ENCODE peak calls at places on chromosomes 16 and 17, in ten cellular contexts. Q is left lung; M is activated CD8-positive, alpha-beta memory T cell treated with anti-CD3 and anti-CD28 coated beads for 48 hours; B is stimulated activated CD8-positive, alpha-beta memory T cell treated with anti-CD3 and anti-CD28 coated beads, Interleukin-12 subunit alpha, Interleukin-12 subunit beta, amount 100 ng/mL, for 4 hours; I is activated T-cell treated with anti-CD3 and anti-CD28 coated beads for 4 hours; K is SW480; D is BE2C; F is nephron progenitor cell; V is OCI-M1; G is posterior vena cava. L is an unnamed sample.

GRCh38 chr17:60659156-60659555 is 18.5 kb upstream of the BCAS3 start:
- DNase-seq in Q (no peak), M (no peak), B (no peak), I (no peak), K (no peak), D (no peak), F (no peak), V (no peak), G (no peak), L (no peak)

GRCh38 chr16:84885024-84885910 is 65.5 kb downstream of the CRISPLD2 start:
- DNase-seq in Q (no peak), M (no peak), B (no peak), I (no peak), K (no peak), D (no peak), F (no peak), V (no peak), G (no peak), L (no peak)

GRCh38 chr17:31580331-31581021 is 189.0 kb downstream of the RAB11FIP4 start:
- DNase-seq in Q (peak; percentile 90), M (no peak), B (no peak), I (no peak), K (peak; percentile 47), D (no peak), F (no peak), V (no peak), G (peak; percentile 85), L (no peak)

GRCh38 chr17:69511244-69511643 is 96.7 kb downstream of the MAP2K6 start:
- DNase-seq in Q (no peak), M (no peak), B (no peak), I (no peak), K (no peak), D (no peak), F (no peak), V (no peak), G (no peak), L (no peak)

GRCh38 chr17:19305261-19305660 is 57.3 kb downstream of the B9D1 start:
- DNase-seq in Q (no peak), M (no peak), B (no peak), I (no peak), K (no peak), D (no peak), F (no peak), V (peak; percentile 75), G (peak; percentile 26), L (no peak)

GRCh38 chr17:78899361-78900260 is 3.4 kb downstream of the CEP295NL start:
- DNase-seq in Q (peak; percentile 82), M (no peak), B (no peak), I (no peak), K (no peak), D (peak; percentile 76), F (no peak), V (no peak), G (no peak), L (no peak)

GRCh38 chr17:44257815-44258750 is 9.9 kb downstream of the SLC4A1 start:
- DNase-seq in Q (no peak), M (no peak), B (no peak), I (no peak), K (no peak), D (peak; percentile 55), F (no peak), V (no peak), G (no peak), L (no peak)

GRCh38 chr16:68079616-68080344 is 5.4 kb upstream of the NFATC3 start:
- DNase-seq in Q (peak; percentile 87), M (peak; percentile 71), B (peak; percentile 64), I (peak; percentile 66), K (peak; percentile 72), D (no peak), F (peak; percentile 62), V (peak; percentile 98), G (peak; percentile 87), L (peak; percentile 65)

GRCh38 chr17:57955183-57955952 is at the start of gene CUEDC1:
- DNase-seq in Q (peak; percentile 98), M (peak; percentile 45), B (peak; percentile 42), I (peak; percentile 48), K (no peak), D (peak; percentile 89), F (peak; percentile 90), V (peak; percentile 76), G (peak; percentile 95), L (peak; percentile 53)

GRCh38 chr16:81816793-81817210 is 37.7 kb downstream of the PLCG2 start:
- DNase-seq in Q (no peak), M (no peak), B (no peak), I (no peak), K (no peak), D (no peak), F (no peak), V (no peak), G (no peak), L (no peak)

GRCh38 chr17:81339502-81340296 is 44.6 kb upstream of the SLC38A10 start:
- DNase-seq in Q (no peak), M (no peak), B (no peak), I (no peak), K (no peak), D (no peak), F (peak; percentile 64), V (no peak), G (no peak), L (no peak)

GRCh38 chr16:24178496-24178895 is 77.6 kb upstream of the CACNG3 start:
- DNase-seq in Q (no peak), M (no peak), B (no peak), I (no peak), K (no peak), D (no peak), F (peak; percentile 82), V (peak; percentile 6), G (no peak), L (no peak)

GRCh38 chr17:37701424-37702020 is 43.3 kb downstream of the HNF1B start:
- DNase-seq in Q (no peak), M (peak; percentile 25), B (no peak), I (peak; percentile 23), K (no peak), D (peak; percentile 16), F (no peak), V (peak; percentile 45), G (no peak), L (no peak)

GRCh38 chr17:66829386-66829864 is 5.5 kb upstream of the CACNG5 start:
- DNase-seq in Q (no peak), M (no peak), B (no peak), I (no peak), K (peak; percentile 10), D (no peak), F (peak; percentile 82), V (peak; percentile 1), G (peak; percentile 75), L (peak; percentile 1)

GRCh38 chr17:66365903-66366302 is 63.5 kb downstream of the PRKCA start:
- DNase-seq in Q (no peak), M (no peak), B (no peak), I (no peak), K (no peak), D (no peak), F (no peak), V (no peak), G (no peak), L (no peak)